ENCODE peak calls at places on chromosomes 11 and 22, in four cellular contexts. L is cardiac muscle cell; A is NCI-H1092; W is stimulated activated CD8-positive, alpha-beta memory T cell treated with anti-CD3 and anti-CD28 coated beads, Interleukin-2, amount 100 ng/mL, for 1 hour. T is an unnamed sample.

GRCh38 chr22:18136563-18137320 is 13.2 kb upstream of the USP18 start:
- DNase-seq in L (no peak), A (no peak), W (no peak), T (no peak)

GRCh38 chr22:30655532-30655931 is 12.1 kb downstream of the DUSP18 start:
- DNase-seq in L (no peak), A (no peak), W (no peak), T (no peak)

GRCh38 chr11:76096552-76096951 is 109.8 kb downstream of the WNT11 start:
- DNase-seq in L (no peak), A (no peak), W (no peak), T (no peak)

GRCh38 chr11:118911880-118912741 is 13.6 kb downstream of the BCL9L start:
- DNase-seq in L (peak), A (no peak), W (peak), T (peak)

GRCh38 chr22:48881326-48881980 is 946.2 kb downstream of the BRD1 start:
- DNase-seq in L (no peak), A (no peak), W (no peak), T (no peak)

GRCh38 chr11:73140213-73141030 is 1.7 kb downstream of the FCHSD2 start:
- DNase-seq in L (peak), A (peak), W (no peak), T (peak)

GRCh38 chr22:20651286-20651685 is 122.6 kb upstream of the SERPIND1 start:
- DNase-seq in L (no peak), A (no peak), W (no peak), T (peak)

GRCh38 chr11:34633640-34633989 is 12.7 kb downstream of the EHF start:
- DNase-seq in L (no peak), A (no peak), W (no peak), T (no peak)

GRCh38 chr22:47629273-47629711 is 866.8 kb downstream of the TBC1D22A start:
- DNase-seq in L (no peak), A (no peak), W (no peak), T (no peak)

GRCh38 chr11:102757823-102758549 is 22.4 kb downstream of the MMP10 start:
- DNase-seq in L (peak), A (no peak), W (no peak), T (no peak)

T was measured in right lobe of liver.